ENCODE peak calls at places on chromosomes 12 and 14, in seven cellular contexts. Y is hypothalamus; Z is stimulated activated CD8-positive, alpha-beta memory T cell treated with anti-CD3 and anti-CD28 coated beads, Interleukin-2, amount 100 ng/mL, for 1 hour; P is HEK293T; K is IMR-90; S is ecto neural progenitor cell; A is sciatic nerve. J is an unnamed sample.
A peak's percentile ranks its signal among the peaks of the same experiment; 100 is the strongest.

GRCh38 chr14:105375635-105376057 is 22.7 kb upstream of the TEX22 start:
- DNase-seq in S (no peak), K (peak; percentile 9), P (no peak), Y (no peak), Z (no peak), A (no peak), J (no peak)

GRCh38 chr12:89040146-89040964 is 311.9 kb downstream of the DUSP6 start:
- DNase-seq in K (peak; percentile 44), Z (peak; percentile 22), S (no peak), P (peak; percentile 51), Y (no peak), A (no peak), J (no peak)

GRCh38 chr12:12327802-12328201 is 22.2 kb downstream of the MANSC1 start:
- DNase-seq in K (peak; percentile 73), Y (no peak), P (peak; percentile 42), Z (no peak), A (no peak), S (no peak), J (no peak)

GRCh38 chr12:3622021-3622731 is 130.7 kb downstream of the CRACR2A start:
- DNase-seq in S (no peak), P (no peak), Z (no peak), K (no peak), Y (no peak), A (no peak), J (no peak)

GRCh38 chr12:5889381-5890047 is 55.5 kb downstream of the ANO2 start:
- DNase-seq in P (peak; percentile 27), S (no peak), Z (no peak), Y (no peak), K (no peak), A (no peak), J (no peak)

GRCh38 chr14:59126714-59127436 is 61.6 kb upstream of the DAAM1 start:
- DNase-seq in Z (no peak), K (peak; percentile 64), P (peak; percentile 65), S (no peak), Y (no peak), A (no peak), J (no peak)

GRCh38 chr12:65825573-65826512 is 1.6 kb downstream of the HMGA2 start:
- DNase-seq in K (peak; percentile 41), Z (no peak), S (peak; percentile 81), P (peak; percentile 43), A (peak; percentile 61), Y (no peak), J (no peak)

GRCh38 chr12:106645074-106645421 is 62.2 kb downstream of the RFX4 start:
- DNase-seq in Z (no peak), S (no peak), P (no peak), Y (peak; percentile 77), K (no peak), A (peak; percentile 88), J (no peak)

GRCh38 chr14:24921903-24922302 is 128.0 kb downstream of the STXBP6 start:
- DNase-seq in S (no peak), Z (no peak), P (no peak), A (no peak), K (peak; percentile 60), Y (no peak), J (no peak)